ENCODE peak calls at places on chromosomes 2 and 18, in six cellular contexts. J, L, P, X, K and I are unnamed samples.

GRCh38 chr18:74709451-74709850 is 111.8 kb downstream of the ZNF407 start:
- DNase-seq in X (no peak), P (no peak), L (no peak), K (no peak), J (no peak), I (no peak)

GRCh38 chr18:25974630-25975077 is 115.8 kb downstream of the SS18 start:
- DNase-seq in X (no peak), P (no peak), J (no peak), L (no peak), K (no peak), I (no peak)

GRCh38 chr2:237864030-237864931 is 4.9 kb downstream of the RAMP1 start:
- DNase-seq in P (no peak), X (no peak), L (no peak), J (no peak), K (no peak), I (no peak)

GRCh38 chr2:227872676-227873075 is 1.2 kb downstream of the DAW1 start:
- DNase-seq in J (no peak), X (no peak), L (no peak), P (no peak), K (no peak), I (no peak)

GRCh38 chr2:175823291-175824073 is 178.6 kb downstream of the LNPK start:
- DNase-seq in K (no peak), J (peak), P (no peak), L (no peak), X (no peak), I (no peak)

GRCh38 chr2:58539973-58540372 is 298.8 kb upstream of the FANCL start:
- DNase-seq in X (no peak), L (no peak), P (no peak), K (no peak), J (peak), I (no peak)

GRCh38 chr2:218039171-218039570 is 29.9 kb upstream of the RUFY4 start:
- DNase-seq in X (no peak), J (peak), K (no peak), L (no peak), P (no peak), I (no peak)

GRCh38 chr2:46801731-46802664 is 113.6 kb downstream of the MCFD2 start:
- DNase-seq in L (no peak), K (no peak), J (peak), P (no peak), X (no peak), I (no peak)

GRCh38 chr2:189628817-189629552 is 32.3 kb upstream of the ASNSD1 start:
- DNase-seq in P (no peak), X (no peak), J (no peak), L (no peak), K (no peak), I (no peak)
- TF ChIP-seq CTCF in P (no peak), X (no peak), J (no peak), L (peak), K (no peak), I (no peak)

GRCh38 chr18:47606526-47606925 is 323.9 kb downstream of the SMAD2 start:
- DNase-seq in P (no peak), K (no peak), X (no peak), J (no peak), L (no peak), I (no peak)

GRCh38 chr18:47613929-47614328 is 316.5 kb downstream of the SMAD2 start:
- DNase-seq in X (no peak), J (no peak), P (no peak), K (no peak), L (no peak), I (no peak)

GRCh38 chr18:47615043-47615442 is 315.4 kb downstream of the SMAD2 start:
- DNase-seq in L (no peak), J (no peak), P (no peak), X (no peak), K (no peak), I (no peak)

DNA sequence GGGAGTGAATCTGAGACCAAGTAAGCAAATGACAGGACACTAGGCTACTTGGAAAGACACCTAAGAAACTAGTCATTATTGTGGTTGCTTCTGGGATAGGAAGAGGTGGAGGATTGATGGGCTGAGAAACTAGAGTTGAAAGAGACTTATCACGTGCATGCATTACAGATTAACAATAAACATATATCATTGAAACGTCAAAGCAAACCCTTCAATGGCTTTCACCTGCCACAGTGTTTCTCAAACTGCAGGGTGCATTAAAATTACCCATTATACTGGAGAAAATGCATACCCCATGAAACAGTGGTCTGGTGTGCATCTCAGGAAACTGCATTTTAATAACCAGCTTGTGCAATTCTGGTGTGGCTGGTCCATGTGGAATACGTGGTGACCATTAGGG is 318.8 kb downstream of the SMAD2 start:
- DNase-seq in K (no peak), P (no peak), X (no peak), L (no peak), J (no peak), I (no peak)
- TF ChIP-seq CTCF in K (no peak), P (no peak), X (no peak), L (no peak), J (no peak), I (no peak)

DNA sequence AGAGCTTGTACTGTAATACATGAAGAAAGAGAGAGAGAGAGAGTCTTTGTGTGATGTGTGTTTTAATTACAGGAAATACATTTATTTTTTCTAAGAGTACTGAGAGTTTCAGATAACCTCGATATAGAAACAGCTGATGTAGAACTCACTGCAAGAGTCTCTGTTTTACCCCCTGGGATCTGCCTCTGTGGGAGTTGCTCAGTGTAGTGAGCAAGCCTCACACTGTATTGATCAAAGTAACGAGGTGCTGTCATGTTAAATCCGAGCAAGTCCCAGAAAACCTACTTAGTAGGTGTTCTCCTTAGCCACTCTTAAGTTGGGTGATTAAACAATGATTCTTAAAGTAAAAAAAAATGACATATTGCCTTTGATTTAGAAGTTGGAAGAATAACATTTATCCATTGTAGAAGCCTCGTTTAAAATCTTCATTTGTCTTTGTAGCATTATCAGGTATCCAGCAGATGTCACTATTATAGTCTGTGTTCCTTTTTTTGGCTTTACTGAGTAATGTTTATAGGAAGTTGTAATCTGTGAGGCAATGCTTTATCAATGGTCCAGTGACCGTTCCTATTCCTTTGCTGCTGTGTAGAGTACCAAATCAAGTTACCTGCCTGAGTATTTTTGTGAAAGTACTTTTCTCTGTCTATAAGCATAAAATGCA is 219.0 kb downstream of the MYO3B start:
- DNase-seq in X (no peak), K (no peak), P (peak), L (no peak), J (peak), I (no peak)
- TF ChIP-seq CTCF in X (peak), K (no peak), P (peak), L (peak), J (peak), I (no peak)

DNA sequence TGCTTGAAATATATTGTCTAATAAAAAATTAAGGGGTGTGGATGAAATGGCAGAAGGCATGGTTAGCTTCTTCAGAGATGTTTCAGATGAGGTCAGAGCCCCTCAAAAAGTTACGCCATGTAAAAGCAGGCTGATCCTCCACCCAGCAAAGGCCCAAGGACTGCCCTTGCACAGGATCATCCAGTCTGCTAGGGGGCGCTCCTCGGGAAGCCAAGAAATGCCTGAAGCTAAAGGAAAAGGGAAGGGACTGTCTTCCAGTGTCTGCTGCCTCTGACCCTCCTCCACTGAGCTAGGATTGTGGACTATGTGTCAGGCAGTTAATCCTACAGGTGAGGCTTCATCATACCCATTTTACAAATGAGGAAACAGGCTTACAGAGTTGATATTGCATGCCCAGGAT is 33.8 kb upstream of the TEX51 start:
- DNase-seq in X (peak), P (no peak), K (no peak), J (no peak), L (no peak), I (no peak)
- TF ChIP-seq CTCF in X (peak), P (peak), K (no peak), J (no peak), L (no peak), I (no peak)

GRCh38 chr2:6922201-6922656 is 5.0 kb downstream of the RNF144A start:
- DNase-seq in K (no peak), X (no peak), J (no peak), P (no peak), L (no peak), I (no peak)
- TF ChIP-seq CTCF in K (no peak), X (peak), J (no peak), P (peak), L (no peak), I (no peak)

DNA sequence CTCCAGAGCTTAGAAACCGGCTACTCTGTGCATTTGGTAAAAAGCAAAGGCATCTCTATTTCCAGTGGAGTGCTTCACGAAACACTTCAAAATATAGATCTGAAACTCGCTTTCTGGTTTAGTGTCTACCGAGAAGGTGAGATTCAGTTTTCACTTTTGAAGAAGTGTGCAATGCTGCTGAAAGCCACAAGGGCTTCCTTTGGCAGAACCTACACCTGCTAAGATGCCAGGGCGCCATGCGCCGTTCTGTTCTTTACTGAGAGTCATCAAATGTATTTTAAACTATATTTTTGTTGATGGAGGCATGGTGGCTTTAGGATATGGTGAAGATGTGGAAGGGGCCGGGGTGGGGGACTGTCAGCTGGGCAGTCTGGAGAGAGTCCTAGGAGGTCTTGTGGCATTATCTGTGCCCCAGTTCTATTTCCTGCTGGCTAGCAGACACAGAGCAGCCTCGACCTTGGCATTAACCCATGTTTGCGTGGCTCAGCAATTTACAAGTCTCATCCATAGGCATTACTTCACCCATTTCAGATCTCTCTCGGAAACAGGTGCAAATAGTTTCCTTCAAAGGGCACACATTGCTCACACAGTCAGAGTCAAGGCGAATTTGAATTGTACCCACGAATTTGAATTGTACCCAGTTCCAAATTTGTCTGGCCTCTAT is 46.7 kb upstream of the KCNF1 start:
- DNase-seq in K (no peak), X (no peak), L (no peak), P (peak), J (no peak), I (no peak)
- TF ChIP-seq CTCF in K (no peak), X (peak), L (peak), P (no peak), J (peak), I (peak)

DNA sequence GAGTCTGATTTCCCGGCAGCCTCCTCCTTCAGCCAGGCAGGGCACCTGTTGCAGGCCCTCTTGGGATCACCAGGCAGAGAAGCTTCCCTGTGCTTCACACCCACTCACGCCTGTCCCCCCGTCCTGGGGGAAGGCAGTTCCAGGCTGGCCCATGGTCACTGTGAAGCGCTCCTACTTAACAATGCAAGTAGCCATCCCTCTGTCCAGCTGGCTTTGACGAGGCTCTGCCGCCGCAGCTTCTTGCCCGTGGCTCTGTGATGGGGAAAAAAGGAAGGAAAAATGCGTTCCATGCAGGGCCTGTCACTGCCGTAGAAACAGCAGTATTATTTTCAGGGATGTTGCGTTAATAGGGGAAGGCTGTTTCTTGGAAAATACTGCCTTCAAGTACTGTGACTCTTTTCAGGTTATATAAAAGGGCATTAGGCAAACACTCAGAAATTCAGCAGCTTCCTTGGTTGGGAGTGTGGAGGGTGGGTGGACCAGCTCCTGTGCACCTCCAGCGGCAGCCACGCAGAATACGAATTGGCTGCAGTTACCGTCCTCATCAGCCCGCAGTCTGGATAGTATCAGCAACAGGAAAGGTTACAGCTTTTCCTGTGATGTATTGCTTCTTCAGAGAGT is 232.3 kb downstream of the KLHL29 start:
- DNase-seq in X (no peak), K (peak), J (peak), L (peak), P (no peak), I (peak)
- TF ChIP-seq CTCF in X (no peak), K (peak), J (peak), L (peak), P (no peak), I (no peak)